ENCODE peak calls at places on chromosomes 4 and X, in eight cellular contexts. One of them, this sample, is unnamed.

GRCh38 chr4:288891-289290 is 16.4 kb downstream of the ZNF732 start:
- DNase-seq in endodermal cell: no peak
- DNase-seq in left cardiac atrium: no peak
- DNase-seq in NCI-H524: no peak
- DNase-seq in GM03348: no peak
- DNase-seq in HT1080: no peak
- DNase-seq in NCI-H345: no peak
- DNase-seq in foreskin fibroblast: peak
- DNase-seq in this sample: no peak

GRCh38 chr4:153318696-153319320 is 25.7 kb upstream of the MND1 start:
- DNase-seq in NCI-H345: peak
- DNase-seq in left cardiac atrium: no peak
- DNase-seq in endodermal cell: peak
- DNase-seq in foreskin fibroblast: peak
- DNase-seq in GM03348: peak
- DNase-seq in HT1080: peak
- DNase-seq in NCI-H524: peak
- DNase-seq in this sample: no peak

GRCh38 chrX:128975716-128976115 is 547.6 kb downstream of the SMARCA1 start:
- DNase-seq in NCI-H524: peak
- DNase-seq in endodermal cell: peak
- DNase-seq in GM03348: no peak
- DNase-seq in HT1080: peak
- DNase-seq in NCI-H345: peak
- DNase-seq in left cardiac atrium: no peak
- DNase-seq in foreskin fibroblast: no peak
- DNase-seq in this sample: no peak

GRCh38 chr4:165873298-165874071 is 448 bp downstream of the TLL1 start:
- DNase-seq in NCI-H524: peak
- DNase-seq in endodermal cell: peak
- DNase-seq in left cardiac atrium: peak
- DNase-seq in NCI-H345: peak
- DNase-seq in GM03348: peak
- DNase-seq in foreskin fibroblast: peak
- DNase-seq in HT1080: peak
- DNase-seq in this sample: no peak

GRCh38 chr4:3269105-3269927 is 20.4 kb downstream of the MSANTD1 start:
- DNase-seq in foreskin fibroblast: no peak
- DNase-seq in left cardiac atrium: no peak
- DNase-seq in NCI-H524: peak
- DNase-seq in HT1080: no peak
- DNase-seq in GM03348: no peak
- DNase-seq in endodermal cell: peak
- DNase-seq in NCI-H345: no peak
- DNase-seq in this sample: no peak

GRCh38 chrX:18894156-18894555 is 89.8 kb downstream of the PHKA2 start:
- DNase-seq in NCI-H524: no peak
- DNase-seq in GM03348: no peak
- DNase-seq in HT1080: no peak
- DNase-seq in NCI-H345: no peak
- DNase-seq in endodermal cell: no peak
- DNase-seq in left cardiac atrium: no peak
- DNase-seq in foreskin fibroblast: no peak
- DNase-seq in this sample: no peak

GRCh38 chr4:179867300-179867878 is 2375.8 kb upstream of the TENM3 start:
- DNase-seq in endodermal cell: peak
- DNase-seq in foreskin fibroblast: no peak
- DNase-seq in left cardiac atrium: no peak
- DNase-seq in HT1080: peak
- DNase-seq in NCI-H345: no peak
- DNase-seq in NCI-H524: peak
- DNase-seq in GM03348: peak
- DNase-seq in this sample: peak

GRCh38 chrX:10072786-10073568 is 83.8 kb upstream of the CLCN4 start:
- DNase-seq in NCI-H524: no peak
- DNase-seq in HT1080: no peak
- DNase-seq in endodermal cell: no peak
- DNase-seq in left cardiac atrium: no peak
- DNase-seq in GM03348: no peak
- DNase-seq in NCI-H345: no peak
- DNase-seq in foreskin fibroblast: no peak
- DNase-seq in this sample: no peak

GRCh38 chr4:25057299-25057698 is 26.6 kb upstream of the LGI2 start:
- DNase-seq in HT1080: no peak
- DNase-seq in GM03348: no peak
- DNase-seq in endodermal cell: no peak
- DNase-seq in left cardiac atrium: peak
- DNase-seq in NCI-H524: no peak
- DNase-seq in NCI-H345: no peak
- DNase-seq in foreskin fibroblast: no peak
- DNase-seq in this sample: no peak

This sample was measured in hypothalamus.